ENCODE peak calls at places on chromosomes 3 and 15, in five cellular contexts. E, A, T, S and V are unnamed samples.

GRCh38 chr3:3196148-3196861 is 16.8 kb upstream of the CRBN start:
- DNase-seq in A (no peak), E (peak; percentile 19), T (no peak), S (no peak), V (peak; percentile 22)

GRCh38 chr3:31927806-31928205 is 53.3 kb downstream of the OSBPL10 start:
- DNase-seq in S (no peak), T (no peak), A (no peak), E (no peak), V (no peak)

GRCh38 chr3:148911173-148911572 is 46.1 kb downstream of the CPA3 start:
- DNase-seq in T (no peak), E (no peak), S (no peak), A (no peak), V (no peak)

GRCh38 chr15:68794869-68795268 is 25.8 kb downstream of the ANP32A start:
- DNase-seq in S (no peak), T (peak; percentile 20), A (no peak), E (no peak), V (no peak)

GRCh38 chr3:20905210-20905805 is 719.3 kb upstream of the SGO1 start:
- DNase-seq in A (no peak), T (no peak), E (peak; percentile 34), S (no peak), V (no peak)

GRCh38 chr3:3792391-3792790 is 6.8 kb upstream of the LRRN1 start:
- DNase-seq in T (no peak), A (no peak), E (no peak), S (no peak), V (no peak)

GRCh38 chr15:74376226-74376625 is 8.8 kb upstream of the CYP11A1 start:
- DNase-seq in T (no peak), E (no peak), S (no peak), A (no peak), V (no peak)

GRCh38 chr3:24683511-24684384 is 189.1 kb upstream of the THRB start:
- DNase-seq in S (no peak), A (peak; percentile 63), E (peak; percentile 27), T (peak; percentile 26), V (peak; percentile 67)

GRCh38 chr15:79440355-79440908 is 8.3 kb downstream of the MINAR1 start:
- DNase-seq in E (no peak), T (no peak), A (no peak), S (no peak), V (no peak)

GRCh38 chr3:49035278-49035677 is 6.1 kb upstream of the IMPDH2 start:
- DNase-seq in S (no peak), E (no peak), A (no peak), T (no peak), V (no peak)

GRCh38 chr15:46365612-46366011 is 730.8 kb downstream of the SQOR start:
- DNase-seq in E (no peak), T (no peak), A (no peak), S (no peak), V (no peak)

GRCh38 chr3:29922990-29923746 is 642.3 kb downstream of the RBMS3 start:
- DNase-seq in S (no peak), A (peak; percentile 95), E (no peak), T (peak; percentile 54), V (no peak)

GRCh38 chr3:32474201-32474600 is 28.5 kb downstream of the CMTM6 start:
- DNase-seq in S (no peak), E (no peak), A (no peak), T (no peak), V (no peak)

GRCh38 chr3:71718069-71718468 is 7.1 kb downstream of the EIF4E3 start:
- DNase-seq in S (no peak), E (no peak), T (no peak), A (no peak), V (no peak)

GRCh38 chr3:127970966-127971592 is 56.0 kb downstream of the KBTBD12 start:
- DNase-seq in A (peak; percentile 60), T (peak; percentile 34), E (no peak), S (peak; percentile 26), V (peak; percentile 63)

GRCh38 chr3:65425880-65426279 is 612.8 kb downstream of the MAGI1 start:
- DNase-seq in E (no peak), A (peak; percentile 44), T (peak; percentile 18), S (no peak), V (peak; percentile 12)

GRCh38 chr3:41701196-41701698 is 260.7 kb downstream of the ULK4 start:
- DNase-seq in S (no peak), E (no peak), T (no peak), A (no peak), V (no peak)

GRCh38 chr15:32781781-32782180 is 64.0 kb downstream of the GREM1 start:
- DNase-seq in A (no peak), T (no peak), E (no peak), S (no peak), V (no peak)

GRCh38 chr15:79015416-79015815 is 70.6 kb upstream of the CTSH start:
- DNase-seq in A (no peak), S (no peak), T (no peak), E (no peak), V (no peak)

GRCh38 chr3:148450819-148451218 is 246.9 kb upstream of the AGTR1 start:
- DNase-seq in E (no peak), T (peak; percentile 38), A (no peak), S (no peak), V (no peak)

GRCh38 chr15:38536201-38536676 is 28.4 kb downstream of the RASGRP1 start:
- DNase-seq in S (no peak), A (peak; percentile 96), E (no peak), T (no peak), V (no peak)

GRCh38 chr3:12372762-12373280 is 84.0 kb downstream of the PPARG start:
- DNase-seq in T (no peak), E (no peak), S (no peak), A (no peak), V (no peak)

GRCh38 chr3:14200841-14201240 is 22.2 kb downstream of the LSM3 start:
- DNase-seq in E (no peak), T (no peak), S (no peak), A (peak; percentile 46), V (no peak)

GRCh38 chr3:183375787-183376186 is 52.6 kb downstream of the MCF2L2 start:
- DNase-seq in T (no peak), S (no peak), E (no peak), A (no peak), V (no peak)

GRCh38 chr3:165895919-165896318 is 58.7 kb upstream of the BCHE start:
- DNase-seq in E (peak; percentile 26), A (no peak), S (no peak), T (peak; percentile 37), V (no peak)

GRCh38 chr3:196120291-196120951 is 38.5 kb upstream of the TFRC start:
- DNase-seq in E (no peak), S (no peak), T (no peak), A (no peak), V (no peak)
- TF ChIP-seq SMC3 in E (no peak), S (no peak), T (no peak), A (no peak), V (no peak)

DNA sequence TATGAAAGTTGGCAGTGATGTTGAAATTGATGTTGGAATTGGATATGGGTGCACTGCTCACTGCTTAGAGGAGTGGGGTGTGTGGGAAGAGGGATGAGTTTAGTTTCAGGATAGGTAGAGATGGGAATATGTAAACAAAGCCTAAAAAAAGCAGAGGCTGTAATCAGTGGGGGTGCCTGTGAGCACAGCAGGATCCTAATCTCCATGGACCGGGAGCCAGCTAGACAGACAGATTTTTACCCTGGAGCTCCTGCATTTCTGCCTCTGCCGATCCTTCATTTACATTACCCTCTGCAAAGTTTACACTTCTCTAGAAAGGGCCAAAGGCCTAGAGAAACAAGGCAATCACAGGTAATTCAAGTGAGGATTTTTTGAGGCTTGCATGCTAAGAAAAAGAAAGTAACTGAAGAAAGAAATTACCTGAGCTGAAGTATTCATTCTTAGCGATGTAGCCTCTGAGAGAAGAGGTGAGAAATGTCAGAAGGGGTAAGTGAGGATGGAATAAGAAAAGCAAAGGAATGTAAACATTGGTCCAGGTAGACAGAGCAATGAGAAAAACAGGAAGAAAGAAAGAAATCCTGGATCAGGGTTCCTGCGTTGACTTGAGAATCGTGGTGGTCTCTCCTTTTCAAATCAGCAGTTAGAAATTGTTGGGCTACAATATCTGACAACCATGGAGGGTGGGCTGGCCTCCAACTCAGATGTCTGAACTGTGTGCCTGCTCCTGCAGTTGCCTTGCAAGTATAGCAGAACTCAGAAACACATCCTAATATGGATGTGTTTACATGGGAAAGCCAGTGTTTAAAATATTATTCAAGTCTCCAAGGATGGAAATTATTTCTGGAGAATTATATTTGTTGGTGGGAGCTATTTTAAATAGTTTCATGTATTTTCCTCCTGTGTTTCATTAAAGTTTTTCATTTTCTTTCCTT is 79.8 kb downstream of the CRTC3 start:
- DNase-seq in A (peak; percentile 51), E (no peak), T (no peak), S (no peak), V (no peak)
- TF ChIP-seq BHLHE40 in A (no peak), E (no peak), T (no peak), S (no peak), V (no peak)

DNA sequence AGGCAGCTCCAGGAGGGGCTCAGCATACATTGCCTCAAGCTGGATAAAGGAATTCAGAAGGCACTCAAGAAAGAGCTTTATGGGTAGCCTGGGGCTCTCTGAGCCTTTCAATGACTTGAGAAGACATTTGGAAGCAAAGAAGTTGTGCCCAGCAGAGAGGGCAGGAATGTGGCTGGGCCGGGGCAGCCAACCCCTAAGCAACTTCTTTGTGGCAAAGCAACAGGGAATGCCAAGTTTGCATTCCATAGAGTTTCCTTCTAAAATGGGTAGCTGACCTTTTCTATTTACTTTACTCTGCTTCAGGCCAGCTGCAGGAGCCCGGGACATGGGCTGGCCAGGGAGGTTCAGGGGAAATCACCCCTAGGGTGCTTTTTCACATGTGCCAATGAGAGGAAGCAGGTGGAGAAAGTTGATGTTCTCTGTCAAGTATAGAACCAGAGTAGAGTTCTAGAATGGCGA is 45.6 kb downstream of the CCDC12 start:
- DNase-seq in A (no peak), T (no peak), S (no peak), E (no peak), V (peak; percentile 26)
- TF ChIP-seq SMC3 in A (no peak), T (no peak), S (no peak), E (no peak), V (no peak)

GRCh38 chr15:70892002-70892911 is at the start of the genes LRRC49 and THAP10:
- DNase-seq in E (peak; percentile 9), A (peak; percentile 98), T (peak; percentile 91), S (peak; percentile 64), V (peak; percentile 80)

GRCh38 chr15:70892912-70893560 is 410 bp downstream of the LRRC49 start:
- DNase-seq in T (peak; percentile 6), E (no peak), S (no peak), A (peak; percentile 79), V (peak; percentile 72)
- TF ChIP-seq BHLHE40 in T (no peak), E (no peak), S (no peak), A (no peak), V (no peak)

GRCh38 chr3:186757214-186757613 is 26.2 kb upstream of the EIF4A2 start:
- DNase-seq in E (no peak), T (no peak), A (no peak), S (no peak), V (no peak)

GRCh38 chr3:186760883-186761447 is 22.4 kb upstream of the EIF4A2 start:
- DNase-seq in A (no peak), E (no peak), T (no peak), S (no peak), V (no peak)

GRCh38 chr3:186760141-186760813 is 23.1 kb upstream of the EIF4A2 start:
- DNase-seq in A (no peak), T (peak; percentile 46), S (no peak), E (no peak), V (no peak)

GRCh38 chr3:186759231-186759930 is 24.0 kb upstream of the EIF4A2 start:
- DNase-seq in S (no peak), A (no peak), T (no peak), E (no peak), V (no peak)

GRCh38 chr3:186757686-186758220 is 25.6 kb upstream of the EIF4A2 start:
- DNase-seq in E (no peak), A (no peak), T (no peak), S (no peak), V (no peak)
- TF ChIP-seq SMC3 in E (no peak), A (no peak), T (no peak), S (no peak), V (no peak)

GRCh38 chr3:16975083-16975482 is 90.3 kb downstream of the PLCL2 start:
- DNase-seq in T (no peak), A (no peak), E (no peak), S (no peak), V (no peak)
- TF ChIP-seq BHLHE40 in T (no peak), A (no peak), E (no peak), S (no peak), V (no peak)